ENCODE peak calls at places on chromosomes 13 and 19, in seven cellular contexts. V is mammary epithelial cell; U is OCI-LY7; Y is psoas muscle; K is CD8-positive, alpha-beta T cell; W is PC-3; N is BE2C. M is an unnamed sample. For H3K4me1, the result is how much of the 10 kb centered on the place peaks cover.

GRCh38 chr19:16258440-16258903 is 60.8 kb downstream of the AP1M1 start:
- DNase-seq in Y (peak), K (no peak), U (no peak), N (no peak), W (no peak), V (no peak), M (peak)

GRCh38 chr19:11179716-11180297 is 17.5 kb downstream of the KANK2 start:
- DNase-seq in V (no peak), W (no peak), U (peak), N (no peak), K (no peak), Y (no peak), M (no peak)

GRCh38 chr19:41219924-41220567 is 1.0 kb downstream of the AXL start:
- DNase-seq in Y (peak), V (peak), U (no peak), N (peak), K (no peak), W (peak), M (peak)

GRCh38 chr19:4582980-4583842 is 23.7 kb upstream of the SEMA6B start:
- DNase-seq in V (peak), N (no peak), K (no peak), Y (no peak), W (peak), U (no peak), M (no peak)

GRCh38 chr13:51542358-51542972 is 41.8 kb upstream of the WDFY2 start:
- DNase-seq in V (no peak), K (no peak), N (peak), Y (no peak), W (no peak), U (no peak), M (peak)

GRCh38 chr19:16470541-16470910 is 1.2 kb downstream of the EPS15L1 start:
- DNase-seq in K (no peak), N (no peak), U (no peak), W (peak), Y (no peak), V (no peak), M (no peak)

GRCh38 chr13:93345642-93346220 is 119.1 kb downstream of the GPC6 start:
- DNase-seq in K (no peak), V (no peak), Y (no peak), N (no peak), U (no peak), W (no peak), M (no peak)

GRCh38 chr19:44824758-44825157 is 15.9 kb downstream of the BCAM start:
- DNase-seq in U (no peak), N (no peak), Y (no peak), K (no peak), W (peak), V (no peak), M (no peak)

GRCh38 chr19:9909251-9909650 is 27.1 kb downstream of the OLFM2 start:
- DNase-seq in W (no peak), U (no peak), N (no peak), Y (no peak), V (no peak), K (no peak), M (no peak)

GRCh38 chr13:60584976-60585375 is 188.0 kb downstream of the TDRD3 start:
- DNase-seq in N (no peak), U (no peak), V (no peak), W (no peak), Y (no peak), K (no peak), M (no peak)

GRCh38 chr19:38006361-38007045 is 99.5 kb downstream of the SIPA1L3 start:
- DNase-seq in W (no peak), K (no peak), Y (no peak), N (no peak), V (no peak), U (peak), M (no peak)

GRCh38 chr19:55503447-55504251 is 15.4 kb downstream of the SSC5D start:
- DNase-seq in N (peak), U (peak), W (peak), Y (peak), V (peak), K (peak), M (peak)

GRCh38 chr19:23597661-23598060 is 89.4 kb downstream of the ZNF675 start:
- DNase-seq in U (no peak), W (no peak), Y (no peak), N (no peak), V (no peak), K (no peak), M (no peak)

GRCh38 chr19:17671906-17672305 is 16.2 kb downstream of the UNC13A start:
- DNase-seq in N (peak), U (peak), W (peak), K (no peak), V (peak), Y (no peak), M (no peak)

GRCh38 chr19:6691342-6691741 is 21.4 kb upstream of the TNFSF14 start:
- DNase-seq in K (no peak), N (no peak), U (no peak), Y (no peak), V (no peak), W (no peak), M (no peak)

GRCh38 chr13:37134411-37135041 is 29.1 kb upstream of the CSNK1A1L start:
- DNase-seq in W (no peak), V (no peak), N (no peak), K (no peak), Y (no peak), U (no peak), M (peak)

GRCh38 chr19:14363203-14364097 is 17.8 kb upstream of the ADGRE5 start:
- DNase-seq in Y (peak), V (peak), W (peak), K (no peak), U (no peak), N (peak), M (peak)

GRCh38 chr13:22642088-22642487 is 538.7 kb upstream of the SGCG start:
- DNase-seq in V (no peak), N (no peak), W (no peak), K (no peak), Y (no peak), U (no peak), M (no peak)

GRCh38 chr13:99346328-99347070 is 39.3 kb upstream of the GPR183 start:
- DNase-seq in V (no peak), U (no peak), K (no peak), W (no peak), Y (no peak), N (no peak), M (no peak)

GRCh38 chr13:50334944-50335343 is 319.7 kb downstream of the KCNRG start:
- DNase-seq in U (no peak), W (no peak), N (no peak), Y (no peak), K (no peak), V (no peak), M (no peak)

GRCh38 chr19:39407644-39408391 is 1.2 kb downstream of the ZFP36 start:
- DNase-seq in K (peak), W (peak), V (peak), Y (peak), U (peak), N (no peak), M (peak)

GRCh38 chr19:5914946-5915781 is 1.1 kb downstream of the CAPS start:
- DNase-seq in N (no peak), K (no peak), Y (no peak), V (no peak), U (no peak), W (peak), M (no peak)

GRCh38 chr13:39577833-39578232 is 25.2 kb downstream of the LHFPL6 start:
- DNase-seq in U (peak), Y (no peak), K (no peak), N (peak), W (no peak), V (no peak), M (no peak)

GRCh38 chr19:11868188-11868587 is 19.4 kb upstream of the ZNF69 start:
- DNase-seq in K (no peak), N (no peak), Y (no peak), W (no peak), U (no peak), V (no peak), M (no peak)

GRCh38 chr19:2081873-2082810 is 14.0 kb downstream of the MOB3A start:
- DNase-seq in K (peak), Y (no peak), N (no peak), V (no peak), W (no peak), U (peak), M (no peak)

GRCh38 chr19:29752450-29753025 is 37.5 kb upstream of the C19orf12 start:
- DNase-seq in W (no peak), K (no peak), N (no peak), Y (no peak), V (no peak), U (no peak), M (no peak)

GRCh38 chr19:53915000-53915399 is 5.9 kb downstream of the CACNG7 start:
- DNase-seq in W (no peak), N (no peak), U (peak), Y (no peak), V (no peak), K (no peak), M (no peak)

GRCh38 chr13:20160346-20161274 is at the start of gene GJA3:
- DNase-seq in Y (no peak), V (peak), N (no peak), K (peak), W (peak), U (no peak), M (no peak)

GRCh38 chr13:76677047-76677446 is 209.2 kb downstream of the KCTD12 start:
- DNase-seq in V (no peak), W (no peak), U (no peak), K (no peak), N (no peak), Y (peak), M (peak)

GRCh38 chr13:30133554-30133912 is 173.8 kb downstream of the KATNAL1 start:
- DNase-seq in W (no peak), U (no peak), K (no peak), N (no peak), Y (no peak), V (no peak), M (no peak)

GRCh38 chr19:7502552-7502951 is 13.4 kb upstream of the ZNF358 start:
- DNase-seq in Y (no peak), N (no peak), W (no peak), U (no peak), V (no peak), K (no peak), M (no peak)

GRCh38 chr19:17234911-17235617 is 9.0 kb downstream of the OCEL1 start:
- DNase-seq in U (peak), K (peak), W (peak), N (peak), V (peak), Y (peak), M (peak)

GRCh38 chr13:41079725-41080124 is 18.4 kb downstream of the WBP4 start:
- DNase-seq in N (no peak), K (no peak), W (no peak), U (no peak), Y (no peak), V (no peak), M (no peak)

DNA sequence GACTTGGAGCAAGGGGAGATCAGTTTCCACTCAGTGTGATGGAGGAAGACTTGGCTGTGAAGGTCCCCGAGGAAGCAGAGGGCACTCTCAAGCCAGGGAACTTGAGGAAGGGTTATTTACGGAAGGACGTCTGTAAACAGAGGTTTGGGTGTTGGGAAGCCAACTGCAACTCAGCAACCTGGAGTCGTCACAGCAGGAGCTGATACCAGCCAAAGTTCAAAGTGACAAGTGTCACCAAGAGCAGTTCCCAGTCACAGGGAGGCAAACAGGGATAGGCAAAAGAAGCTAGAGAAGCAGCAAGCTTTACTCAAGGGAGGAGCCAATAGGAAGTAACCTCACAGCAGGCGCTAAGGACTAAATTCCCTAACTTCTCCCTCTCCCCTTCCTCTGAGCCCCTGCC is 205.5 kb downstream of the EFNB2 start:
- DNase-seq in U (no peak), N (no peak), K (no peak), W (no peak), Y (no peak), V (no peak), M (no peak)
- TF ChIP-seq CTCF in U (no peak), N (no peak), K (no peak), W (no peak), Y (no peak), V (no peak), M (no peak)

GRCh38 chr13:112733661-112734379 is 44.0 kb downstream of the ATP11A start:
- DNase-seq in U (no peak), N (no peak), V (no peak), K (no peak), Y (no peak), W (no peak), M (no peak)
- H3K4me1 ChIP-seq in U (under half), N (under half), V (under half), K (under half), Y (under half), W (under half), M (under half)

DNA sequence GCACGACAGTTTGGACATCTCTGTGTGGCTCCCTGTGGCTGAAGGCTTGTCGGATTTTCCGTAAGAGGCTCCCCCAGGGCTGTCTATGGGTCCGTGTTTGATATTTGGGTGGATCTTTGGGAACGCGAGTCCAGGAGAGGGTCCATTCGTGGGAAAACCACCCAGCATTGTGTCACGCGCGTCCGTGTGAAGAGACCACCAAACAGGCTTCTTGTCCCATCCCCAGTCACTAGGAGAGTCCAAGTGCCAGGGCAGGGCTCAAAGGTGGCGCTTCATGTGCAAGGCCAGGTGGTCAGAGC is 2.4 kb downstream of the KLF1 start:
- DNase-seq in W (no peak), V (no peak), U (no peak), Y (no peak), K (no peak), N (no peak), M (no peak)
- H3K4me3 ChIP-seq in W (no peak), V (no peak), U (peak), Y (peak), K (peak), N (no peak), M (no peak)

DNA sequence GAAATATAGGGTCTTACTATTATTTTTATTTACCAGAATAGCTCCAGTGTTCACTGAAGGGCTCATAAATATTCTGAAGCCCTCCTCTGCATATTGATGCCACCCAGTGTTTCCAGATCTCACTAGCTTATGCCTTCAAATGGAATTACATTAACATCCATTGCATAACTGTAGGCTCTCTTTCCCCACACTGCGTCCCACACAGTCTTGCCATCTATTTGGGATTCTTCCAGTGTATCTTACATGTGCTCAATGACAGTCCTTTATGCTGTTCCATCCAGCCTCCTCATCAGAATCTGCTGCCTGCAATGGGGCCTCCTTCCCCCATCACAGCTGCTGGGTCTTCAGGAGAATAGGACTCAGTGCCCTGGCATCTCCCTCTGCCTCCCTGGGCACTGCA is 137.3 kb downstream of the CYSLTR2 start:
- DNase-seq in V (no peak), N (no peak), Y (no peak), K (no peak), W (no peak), U (no peak), M (no peak)
- TF ChIP-seq CTCF in V (no peak), N (no peak), Y (no peak), K (no peak), W (no peak), U (no peak), M (no peak)

GRCh38 chr13:110307697-110308376 is 753 bp downstream of the COL4A2 start:
- DNase-seq in V (peak), Y (no peak), W (no peak), N (no peak), K (no peak), U (no peak), M (no peak)

GRCh38 chr13:110306340-110306959 is 507 bp downstream of the COL4A1 start:
- DNase-seq in K (no peak), N (no peak), U (no peak), Y (no peak), V (no peak), W (no peak), M (peak)

GRCh38 chr13:110305949-110306339 is 1.0 kb downstream of the COL4A1 start:
- DNase-seq in N (no peak), Y (no peak), V (no peak), U (no peak), K (no peak), W (peak), M (no peak)

GRCh38 chr13:110308377-110309158 is 1.5 kb downstream of the COL4A2 start:
- DNase-seq in Y (no peak), U (no peak), K (no peak), V (peak), W (peak), N (no peak), M (peak)

DNA sequence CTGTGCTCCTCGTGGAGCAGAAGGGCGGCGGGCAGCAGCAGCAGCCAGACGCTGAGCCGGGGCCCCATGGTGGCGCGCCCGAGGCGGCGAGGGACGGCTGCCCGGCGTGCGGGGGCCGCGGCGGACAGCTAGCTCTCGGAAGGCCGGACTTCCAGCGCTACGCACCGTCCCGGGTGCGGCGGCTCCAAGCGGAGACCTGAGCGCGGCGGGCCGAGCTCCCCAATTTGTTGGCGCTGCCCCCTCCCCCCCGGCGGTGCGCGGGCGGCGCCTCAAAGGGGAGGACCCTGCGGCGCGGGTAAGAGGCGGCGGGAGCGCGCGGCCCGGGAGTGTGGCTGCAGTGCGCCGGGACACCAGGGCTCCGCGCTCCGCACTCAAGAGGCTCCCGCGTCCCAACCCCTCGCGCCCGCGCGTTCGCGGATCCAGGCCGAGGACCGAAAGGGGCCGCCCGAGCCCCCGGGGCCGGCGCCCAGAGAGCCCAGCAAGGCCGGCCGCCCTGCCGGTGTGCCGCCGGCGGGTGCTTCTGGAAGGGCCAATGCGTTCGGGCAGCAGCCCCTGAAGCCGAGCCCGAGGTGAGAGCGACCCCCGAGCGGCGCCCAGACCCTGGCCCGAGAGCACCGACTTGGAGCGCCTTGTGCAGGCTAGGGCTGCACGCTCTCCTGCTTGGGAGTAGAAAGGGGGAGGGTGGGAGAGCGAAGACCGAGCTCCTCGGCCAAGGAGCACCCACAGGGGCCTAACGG is at the start of the genes COL4A1 and COL4A2:
- DNase-seq in V (peak), Y (peak), K (no peak), W (peak), N (no peak), U (no peak), M (peak)
- H3K4me1 ChIP-seq in V (half or more), Y (under half), K (under half), W (under half), N (under half), U (under half), M (under half)

GRCh38 chr19:48933382-48933932 is at the start of gene DHDH:
- DNase-seq in Y (peak), W (peak), V (peak), N (peak), U (peak), K (peak), M (peak)
- H3K4me3 ChIP-seq in Y (peak), W (peak), V (peak), N (peak), U (peak), K (peak), M (peak)

GRCh38 chr13:24172071-24172470 is 11.6 kb downstream of the SPATA13 start:
- DNase-seq in V (no peak), U (no peak), K (no peak), Y (no peak), N (no peak), W (no peak), M (no peak)

GRCh38 chr13:24167666-24168391 is 7.3 kb downstream of the SPATA13 start:
- DNase-seq in W (no peak), Y (no peak), N (no peak), K (no peak), V (no peak), U (no peak), M (no peak)

GRCh38 chr13:24168392-24168750 is 7.9 kb downstream of the SPATA13 start:
- DNase-seq in V (no peak), U (no peak), W (no peak), N (no peak), Y (no peak), K (no peak), M (no peak)

GRCh38 chr13:24165746-24166145 is 5.2 kb downstream of the SPATA13 start:
- DNase-seq in Y (no peak), U (no peak), K (no peak), N (no peak), W (no peak), V (no peak), M (no peak)

GRCh38 chr13:24168980-24169379 is 8.5 kb downstream of the SPATA13 start:
- DNase-seq in U (no peak), V (no peak), N (no peak), W (no peak), K (no peak), Y (no peak), M (no peak)
- TF ChIP-seq CTCF in U (no peak), V (no peak), N (no peak), W (no peak), K (no peak), Y (no peak), M (no peak)